ENCODE peak calls at places on chromosomes 13 and 19, in eight cellular contexts. Z is natural killer cell, G is fibroblast of pulmonary artery, R is cardiac fibroblast, B is astrocyte of the spinal cord, O is AG09319, E is fibroblast of lung, W is cardiac muscle cell. S is an unnamed sample.

GRCh38 chr13:113748862-113749451 is 10.1 kb upstream of the TMEM255B start:
- DNase-seq in R (no peak), Z (no peak), O (no peak), B (no peak), G (no peak), E (no peak), W (no peak), S (no peak)

GRCh38 chr13:50950808-50951207 is 41.2 kb downstream of the RNASEH2B start:
- DNase-seq in Z (no peak), G (peak; percentile 3), W (no peak), O (no peak), E (peak; percentile 38), R (no peak), B (no peak), S (peak; percentile 36)

GRCh38 chr13:113333076-113333475 is 30.9 kb downstream of the GRTP1 start:
- DNase-seq in E (no peak), B (no peak), W (no peak), Z (no peak), O (no peak), G (no peak), R (no peak), S (no peak)

GRCh38 chr19:23440207-23440606 is 44.9 kb upstream of the ZNF91 start:
- DNase-seq in E (no peak), B (no peak), O (no peak), W (no peak), Z (no peak), R (no peak), G (no peak), S (no peak)

GRCh38 chr19:51531349-51532315 is at the start of gene SIGLEC6:
- DNase-seq in G (no peak), W (no peak), B (no peak), Z (peak; percentile 40), O (no peak), E (no peak), R (no peak), S (no peak)

GRCh38 chr13:42680748-42681147 is 100.6 kb upstream of the FAM216B start:
- DNase-seq in B (no peak), W (no peak), R (no peak), G (no peak), E (no peak), Z (no peak), O (no peak), S (no peak)

GRCh38 chr13:36447501-36447900 is 15.2 kb downstream of the CCNA1 start:
- DNase-seq in G (peak; percentile 56), R (peak; percentile 31), E (peak; percentile 37), W (no peak), B (peak; percentile 65), O (no peak), Z (no peak), S (peak; percentile 11)

GRCh38 chr19:7417671-7418324 is 69.1 kb downstream of the ARHGEF18 start:
- DNase-seq in G (peak; percentile 36), B (peak; percentile 21), Z (no peak), E (peak; percentile 73), W (no peak), O (no peak), R (peak; percentile 66), S (peak; percentile 31)

GRCh38 chr13:89361909-89362308 is 1690.7 kb downstream of the SLITRK5 start:
- DNase-seq in B (peak; percentile 10), R (peak; percentile 17), O (no peak), Z (no peak), E (no peak), G (peak; percentile 54), W (no peak), S (no peak)

GRCh38 chr19:50324331-50324730 is 4.8 kb downstream of the KCNC3 start:
- DNase-seq in E (no peak), O (no peak), Z (no peak), G (no peak), R (no peak), B (no peak), W (no peak), S (no peak)

GRCh38 chr13:94595006-94595942 is 678 bp downstream of the TGDS start:
- DNase-seq in B (peak; percentile 7), W (peak; percentile 28), Z (no peak), G (peak; percentile 17), O (no peak), R (peak; percentile 42), E (peak; percentile 23), S (peak; percentile 17)

GRCh38 chr19:41552558-41552957 is 23.4 kb upstream of the CEACAM21 start:
- DNase-seq in R (no peak), Z (no peak), G (no peak), B (no peak), O (no peak), E (no peak), W (no peak), S (no peak)

GRCh38 chr19:18629166-18630088 is 7.4 kb upstream of the KLHL26 start:
- DNase-seq in W (no peak), E (no peak), B (no peak), O (no peak), Z (no peak), R (peak; percentile 65), G (peak; percentile 64), S (no peak)

GRCh38 chr19:45729774-45730388 is 815 bp downstream of the FBXO46 start:
- DNase-seq in Z (no peak), G (no peak), B (no peak), W (no peak), O (no peak), R (peak; percentile 15), E (no peak), S (no peak)

GRCh38 chr19:20660473-20660872 is 898 bp downstream of the ZNF626 start:
- DNase-seq in R (no peak), E (no peak), Z (no peak), O (no peak), G (peak; percentile 6), B (no peak), W (peak; percentile 3), S (no peak)

GRCh38 chr19:15210323-15210774 is 9.6 kb upstream of the NOTCH3 start:
- DNase-seq in B (no peak), O (no peak), E (peak; percentile 51), G (peak; percentile 74), W (no peak), Z (no peak), R (peak; percentile 97), S (peak; percentile 67)

DNA sequence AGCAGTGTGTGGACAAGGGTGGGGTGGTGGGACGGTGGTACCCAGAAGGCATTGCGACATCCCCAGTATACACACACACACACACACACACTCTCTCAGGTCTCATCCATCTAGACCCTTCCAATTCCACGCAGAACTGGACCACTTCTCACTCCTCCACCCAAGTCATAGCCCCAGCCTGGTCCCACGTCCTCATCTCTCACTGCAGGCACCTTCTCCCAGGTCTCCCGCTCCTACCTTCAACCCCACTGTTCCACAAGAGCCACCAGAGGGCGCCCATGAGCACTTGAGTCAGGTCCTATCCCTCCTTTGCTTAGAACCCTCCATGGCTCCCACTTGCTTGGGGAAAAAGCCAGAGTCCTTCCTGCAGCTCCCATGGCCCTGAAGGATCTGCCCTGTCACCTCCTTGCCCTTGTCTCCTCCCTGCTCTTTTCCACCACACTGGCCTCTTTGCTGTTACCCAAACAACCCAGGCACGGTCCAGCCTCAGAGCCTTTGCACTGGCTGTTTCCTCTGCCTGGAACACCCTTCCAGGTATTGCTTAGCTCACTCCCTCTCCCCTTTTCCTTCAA is 62.6 kb downstream of the IER2 start:
- DNase-seq in B (peak; percentile 25), W (peak; percentile 50), O (no peak), Z (peak; percentile 59), G (peak; percentile 66), R (peak; percentile 66), E (peak; percentile 28), S (peak; percentile 41)
- TF ChIP-seq CTCF in B (peak; percentile 64), W (peak; percentile 62), O (peak; percentile 53), Z (peak; percentile 59), G (peak; percentile 63), R (peak; percentile 72), E (peak; percentile 61), S (peak; percentile 62)

DNA sequence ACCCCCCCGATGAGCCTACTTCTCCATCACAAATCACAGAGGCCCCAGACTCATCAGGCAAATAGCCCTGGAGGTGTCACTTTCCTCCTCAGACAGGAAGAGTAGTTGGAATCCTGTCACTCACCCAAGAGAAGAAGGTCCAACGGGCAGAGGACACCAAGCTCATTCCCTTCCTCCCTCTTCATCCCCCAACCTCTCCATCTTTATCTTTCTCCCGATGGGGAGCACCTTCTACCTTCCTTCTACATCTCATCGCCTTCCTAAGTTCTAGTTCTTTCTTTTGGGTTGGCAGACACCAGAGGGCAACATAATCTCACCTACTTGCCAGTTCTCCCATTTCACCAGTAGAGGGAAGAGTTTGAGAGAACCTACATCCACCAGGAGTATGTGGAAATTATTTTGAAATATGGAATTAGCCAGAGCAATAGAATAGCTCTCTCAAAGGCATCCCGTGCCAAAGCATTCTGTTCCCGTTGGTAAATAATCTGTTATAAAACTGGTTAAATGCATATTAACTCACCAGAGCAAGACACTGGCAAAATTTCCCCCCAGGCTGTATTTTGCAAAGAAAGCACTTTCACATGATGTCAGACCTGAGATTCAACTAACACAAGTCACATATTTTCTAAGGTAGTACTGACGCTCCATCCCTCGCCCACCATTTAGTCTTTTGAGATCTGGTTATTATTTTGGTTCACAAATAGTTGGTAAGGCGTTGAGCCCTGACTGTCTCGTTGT is 55.0 kb downstream of the ZIC5 start:
- DNase-seq in G (peak; percentile 80), W (peak; percentile 55), O (peak; percentile 48), B (peak; percentile 79), Z (no peak), E (peak; percentile 59), R (peak; percentile 82), S (peak; percentile 75)
- TF ChIP-seq CTCF in G (peak; percentile 100), W (peak; percentile 98), O (peak; percentile 99), B (peak; percentile 98), Z (peak; percentile 72), E (peak; percentile 99), R (peak; percentile 94), S (peak; percentile 100)

GRCh38 chr13:32911506-32911905 is 104.7 kb upstream of the KL start:
- DNase-seq in R (peak; percentile 67), Z (no peak), G (peak; percentile 60), E (no peak), O (no peak), W (peak; percentile 14), B (peak; percentile 38), S (peak; percentile 57)
- TF ChIP-seq CTCF in R (peak; percentile 53), Z (no peak), G (peak; percentile 54), E (peak; percentile 38), O (peak; percentile 47), W (peak; percentile 52), B (peak; percentile 54), S (peak; percentile 62)

GRCh38 chr19:2199215-2199614 is 35.5 kb downstream of the DOT1L start:
- DNase-seq in B (no peak), G (no peak), W (peak; percentile 49), O (no peak), E (no peak), R (no peak), Z (no peak), S (no peak)
- TF ChIP-seq CTCF in B (peak; percentile 38), G (peak; percentile 10), W (peak; percentile 28), O (no peak), E (peak; percentile 27), R (peak; percentile 28), Z (no peak), S (no peak)

S was measured in AG10803.